ENCODE peak calls at places on chromosomes 7 and 10, in nine cellular contexts. One of them, this sample, is unnamed.

GRCh38 chr7:110519851-110520250 is 571.1 kb upstream of the LRRN3 start:
- DNase-seq in NCI-H1436: no peak
- DNase-seq in HTR-8/SVneo: no peak
- DNase-seq in RPMI7951: no peak
- DNase-seq in effector memory CD4-positive, alpha-beta T cell: no peak
- DNase-seq in stimulated activated CD8-positive, alpha-beta memory T cell treated with anti-CD3 and anti-CD28 coated beads, Interleukin-12 subunit alpha, Interleukin-12 subunit beta, amount 100 ng/mL, for 1 hour: no peak
- DNase-seq in sciatic nerve: no peak
- DNase-seq in NCI-H2107: no peak
- DNase-seq in NCI-H774: no peak
- DNase-seq in this sample: no peak

GRCh38 chr7:51376420-51377092 is 59.9 kb upstream of the COBL start:
- DNase-seq in NCI-H1436: no peak
- DNase-seq in HTR-8/SVneo: no peak
- DNase-seq in RPMI7951: peak
- DNase-seq in effector memory CD4-positive, alpha-beta T cell: no peak
- DNase-seq in stimulated activated CD8-positive, alpha-beta memory T cell treated with anti-CD3 and anti-CD28 coated beads, Interleukin-12 subunit alpha, Interleukin-12 subunit beta, amount 100 ng/mL, for 1 hour: no peak
- DNase-seq in sciatic nerve: no peak
- DNase-seq in NCI-H2107: no peak
- DNase-seq in NCI-H774: peak
- DNase-seq in this sample: no peak

GRCh38 chr7:48426966-48427555 is 255.8 kb downstream of the ABCA13 start:
- DNase-seq in NCI-H1436: no peak
- DNase-seq in HTR-8/SVneo: peak
- DNase-seq in RPMI7951: peak
- DNase-seq in effector memory CD4-positive, alpha-beta T cell: no peak
- DNase-seq in stimulated activated CD8-positive, alpha-beta memory T cell treated with anti-CD3 and anti-CD28 coated beads, Interleukin-12 subunit alpha, Interleukin-12 subunit beta, amount 100 ng/mL, for 1 hour: no peak
- DNase-seq in sciatic nerve: no peak
- DNase-seq in NCI-H2107: no peak
- DNase-seq in NCI-H774: peak
- DNase-seq in this sample: peak

GRCh38 chr10:129233351-129234148 is 233.5 kb upstream of the MGMT start:
- DNase-seq in NCI-H1436: no peak
- DNase-seq in HTR-8/SVneo: no peak
- DNase-seq in RPMI7951: no peak
- DNase-seq in effector memory CD4-positive, alpha-beta T cell: no peak
- DNase-seq in stimulated activated CD8-positive, alpha-beta memory T cell treated with anti-CD3 and anti-CD28 coated beads, Interleukin-12 subunit alpha, Interleukin-12 subunit beta, amount 100 ng/mL, for 1 hour: no peak
- DNase-seq in sciatic nerve: no peak
- DNase-seq in NCI-H2107: no peak
- DNase-seq in NCI-H774: no peak
- DNase-seq in this sample: no peak

GRCh38 chr10:98459385-98459784 is 12.7 kb upstream of the HPS1 start:
- DNase-seq in NCI-H1436: no peak
- DNase-seq in HTR-8/SVneo: no peak
- DNase-seq in RPMI7951: no peak
- DNase-seq in effector memory CD4-positive, alpha-beta T cell: no peak
- DNase-seq in stimulated activated CD8-positive, alpha-beta memory T cell treated with anti-CD3 and anti-CD28 coated beads, Interleukin-12 subunit alpha, Interleukin-12 subunit beta, amount 100 ng/mL, for 1 hour: no peak
- DNase-seq in sciatic nerve: no peak
- DNase-seq in NCI-H2107: no peak
- DNase-seq in NCI-H774: no peak
- DNase-seq in this sample: no peak

GRCh38 chr10:124647421-124648130 is 96.6 kb downstream of the FAM53B start:
- DNase-seq in NCI-H1436: no peak
- DNase-seq in HTR-8/SVneo: peak
- DNase-seq in RPMI7951: peak
- DNase-seq in effector memory CD4-positive, alpha-beta T cell: peak
- DNase-seq in stimulated activated CD8-positive, alpha-beta memory T cell treated with anti-CD3 and anti-CD28 coated beads, Interleukin-12 subunit alpha, Interleukin-12 subunit beta, amount 100 ng/mL, for 1 hour: peak
- DNase-seq in sciatic nerve: no peak
- DNase-seq in NCI-H2107: no peak
- DNase-seq in NCI-H774: no peak
- DNase-seq in this sample: no peak

GRCh38 chr7:156823441-156823840 is 69.5 kb downstream of the LMBR1 start:
- DNase-seq in NCI-H1436: no peak
- DNase-seq in HTR-8/SVneo: no peak
- DNase-seq in RPMI7951: no peak
- DNase-seq in effector memory CD4-positive, alpha-beta T cell: no peak
- DNase-seq in stimulated activated CD8-positive, alpha-beta memory T cell treated with anti-CD3 and anti-CD28 coated beads, Interleukin-12 subunit alpha, Interleukin-12 subunit beta, amount 100 ng/mL, for 1 hour: no peak
- DNase-seq in sciatic nerve: no peak
- DNase-seq in NCI-H2107: no peak
- DNase-seq in NCI-H774: no peak
- DNase-seq in this sample: no peak

GRCh38 chr7:93697901-93698300 is 123.4 kb upstream of the CALCR start:
- DNase-seq in NCI-H1436: no peak
- DNase-seq in HTR-8/SVneo: no peak
- DNase-seq in RPMI7951: no peak
- DNase-seq in effector memory CD4-positive, alpha-beta T cell: no peak
- DNase-seq in stimulated activated CD8-positive, alpha-beta memory T cell treated with anti-CD3 and anti-CD28 coated beads, Interleukin-12 subunit alpha, Interleukin-12 subunit beta, amount 100 ng/mL, for 1 hour: no peak
- DNase-seq in sciatic nerve: no peak
- DNase-seq in NCI-H2107: no peak
- DNase-seq in NCI-H774: no peak
- DNase-seq in this sample: no peak

GRCh38 chr10:42962120-42962901 is 114.6 kb upstream of the RET start:
- DNase-seq in NCI-H1436: no peak
- DNase-seq in HTR-8/SVneo: no peak
- DNase-seq in RPMI7951: no peak
- DNase-seq in effector memory CD4-positive, alpha-beta T cell: no peak
- DNase-seq in stimulated activated CD8-positive, alpha-beta memory T cell treated with anti-CD3 and anti-CD28 coated beads, Interleukin-12 subunit alpha, Interleukin-12 subunit beta, amount 100 ng/mL, for 1 hour: no peak
- DNase-seq in sciatic nerve: peak
- DNase-seq in NCI-H2107: no peak
- DNase-seq in NCI-H774: no peak
- DNase-seq in this sample: no peak

GRCh38 chr7:55535637-55536016 is 36.7 kb downstream of the VOPP1 start:
- DNase-seq in NCI-H1436: no peak
- DNase-seq in HTR-8/SVneo: no peak
- DNase-seq in RPMI7951: no peak
- DNase-seq in effector memory CD4-positive, alpha-beta T cell: no peak
- DNase-seq in stimulated activated CD8-positive, alpha-beta memory T cell treated with anti-CD3 and anti-CD28 coated beads, Interleukin-12 subunit alpha, Interleukin-12 subunit beta, amount 100 ng/mL, for 1 hour: no peak
- DNase-seq in sciatic nerve: no peak
- DNase-seq in NCI-H2107: no peak
- DNase-seq in NCI-H774: no peak
- DNase-seq in this sample: no peak

GRCh38 chr10:133127291-133128125 is 32.5 kb upstream of the KNDC1 start:
- DNase-seq in NCI-H1436: no peak
- DNase-seq in HTR-8/SVneo: no peak
- DNase-seq in RPMI7951: no peak
- DNase-seq in effector memory CD4-positive, alpha-beta T cell: peak
- DNase-seq in stimulated activated CD8-positive, alpha-beta memory T cell treated with anti-CD3 and anti-CD28 coated beads, Interleukin-12 subunit alpha, Interleukin-12 subunit beta, amount 100 ng/mL, for 1 hour: peak
- DNase-seq in sciatic nerve: no peak
- DNase-seq in NCI-H2107: no peak
- DNase-seq in NCI-H774: no peak
- DNase-seq in this sample: peak